ENCODE peak calls at places on chromosomes 11 and 22, in nine cellular contexts. U is K562; D is GM13977; Y is WERI-Rb-1; O is CD8-positive, alpha-beta T cell; G is HFF-Myc; Q is ovary; X is choroid plexus epithelial cell; R is CD4-positive, alpha-beta T cell. S is an unnamed sample.

GRCh38 chr11:63945482-63946163 is 6.8 kb downstream of the NAA40 start:
- DNase-seq in O (no peak), G (peak; percentile 36), Q (peak; percentile 75), X (peak; percentile 79), D (peak; percentile 58), R (no peak), Y (peak; percentile 67), U (peak; percentile 58), S (peak; percentile 75)

GRCh38 chr11:74442601-74443000 is 24.7 kb downstream of the KCNE3 start:
- DNase-seq in Q (no peak), R (no peak), X (peak; percentile 55), O (no peak), D (no peak), U (no peak), G (no peak), Y (no peak), S (no peak)

GRCh38 chr11:75667268-75667830 is 1.5 kb downstream of the MAP6 start:
- DNase-seq in U (no peak), Y (peak; percentile 80), G (no peak), R (no peak), O (no peak), D (no peak), X (no peak), Q (peak; percentile 37), S (no peak)

GRCh38 chr11:47257518-47258316 is at the start of gene NR1H3:
- DNase-seq in D (peak; percentile 42), U (peak; percentile 95), G (peak; percentile 55), R (no peak), Q (peak; percentile 72), Y (peak; percentile 53), O (no peak), X (peak; percentile 81), S (peak; percentile 88)

GRCh38 chr22:46640293-46640692 is 20.1 kb downstream of the GRAMD4 start:
- DNase-seq in Q (no peak), U (no peak), O (no peak), R (no peak), Y (no peak), X (no peak), D (no peak), G (no peak), S (no peak)

GRCh38 chr11:95067042-95067827 is 516 bp downstream of the SRSF8 start:
- DNase-seq in Q (peak; percentile 90), X (peak; percentile 71), Y (peak; percentile 82), G (no peak), D (peak; percentile 61), U (peak; percentile 65), O (peak; percentile 45), R (peak; percentile 54), S (peak; percentile 67)

GRCh38 chr22:39994046-39994565 is 648 bp upstream of the FAM83F start:
- DNase-seq in Q (no peak), R (peak; percentile 83), X (no peak), U (peak; percentile 67), O (no peak), G (no peak), Y (peak; percentile 62), D (no peak), S (no peak)

GRCh38 chr11:514606-515005 is 7.6 kb upstream of the RNH1 start:
- DNase-seq in U (no peak), G (no peak), Q (no peak), Y (no peak), X (no peak), R (no peak), O (no peak), D (no peak), S (no peak)

GRCh38 chr11:117099681-117100080 is 1.5 kb upstream of the SIK3 start:
- DNase-seq in Y (no peak), X (no peak), U (no peak), D (no peak), O (no peak), G (no peak), R (no peak), Q (no peak), S (no peak)

GRCh38 chr22:43346521-43346929 is 3.4 kb upstream of the SCUBE1 start:
- DNase-seq in D (peak; percentile 85), O (peak; percentile 44), R (peak; percentile 42), Q (peak; percentile 69), X (peak; percentile 33), U (peak; percentile 53), G (no peak), Y (peak; percentile 80), S (peak; percentile 48)

GRCh38 chr11:62588966-62589637 is 2.2 kb downstream of the TUT1 start:
- DNase-seq in Q (no peak), G (no peak), Y (no peak), D (no peak), X (peak; percentile 55), R (no peak), O (no peak), U (no peak), S (no peak)

GRCh38 chr11:119885861-119886567 is 157.0 kb upstream of the NECTIN1 start:
- DNase-seq in X (no peak), D (no peak), Q (no peak), O (no peak), G (no peak), R (no peak), Y (no peak), U (no peak), S (no peak)

DNA sequence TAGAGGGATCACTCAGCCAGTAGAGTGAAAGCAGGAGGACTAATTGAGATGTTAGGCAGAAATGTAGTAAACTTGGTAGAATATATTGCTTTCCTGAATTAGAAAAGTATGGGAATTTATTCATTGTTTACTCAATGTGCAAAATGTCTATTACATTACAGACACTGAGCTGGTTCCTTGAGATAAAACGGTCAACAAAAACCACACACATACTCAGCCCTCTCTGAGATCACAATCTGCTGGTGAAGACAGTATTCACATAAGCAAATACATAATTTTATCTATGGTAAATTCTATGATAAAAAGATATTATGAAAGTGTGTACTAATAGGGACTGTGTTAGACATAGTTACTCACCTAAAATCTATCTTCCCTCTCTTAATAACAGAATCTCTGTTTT is 833.5 kb downstream of the KCNA4 start:
- DNase-seq in Y (no peak), O (no peak), X (peak; percentile 37), Q (no peak), U (no peak), R (no peak), D (no peak), G (no peak), S (no peak)
- TF ChIP-seq CTCF in Y (no peak), O (no peak), X (no peak), Q (no peak), U (no peak), R (no peak), D (no peak), G (no peak), S (no peak)

DNA sequence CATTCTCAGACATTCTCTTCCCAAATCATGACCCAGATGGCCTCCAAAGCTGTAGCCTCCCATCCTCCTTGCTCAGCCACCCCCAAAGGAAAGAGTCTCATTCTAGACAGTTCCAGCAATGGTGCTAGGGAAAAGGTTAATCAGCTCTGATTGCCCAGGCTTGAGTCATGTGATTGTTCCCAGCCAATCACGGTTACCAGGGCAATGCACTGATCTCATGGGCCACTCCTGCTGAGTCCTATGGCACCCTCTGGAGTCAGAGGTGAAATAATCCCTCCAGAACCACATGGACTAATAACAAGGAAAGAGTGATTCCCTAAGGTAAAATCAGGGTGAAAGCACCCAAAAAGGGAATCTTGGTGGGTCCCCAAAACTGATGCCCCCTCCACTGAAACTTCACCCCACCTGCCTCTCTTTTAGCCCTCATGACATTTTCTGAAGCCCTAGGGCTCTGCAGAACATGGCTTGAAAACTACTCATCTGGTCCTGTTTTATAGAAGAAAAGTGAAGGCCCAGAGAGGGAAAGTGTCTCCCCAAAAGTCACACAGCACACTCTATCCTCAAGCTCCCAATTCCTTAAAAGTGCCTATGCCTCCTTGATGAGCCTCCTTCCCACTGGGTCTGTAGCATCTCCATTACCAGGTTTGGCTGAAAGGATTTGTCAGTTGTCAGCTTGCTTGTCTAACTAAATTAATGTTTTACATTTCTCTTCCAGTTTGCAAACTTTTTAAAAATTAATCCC is 203.7 kb downstream of the MN1 start:
- DNase-seq in X (peak; percentile 21), G (no peak), R (no peak), D (no peak), O (no peak), U (peak; percentile 63), Q (no peak), Y (no peak), S (peak; percentile 51)
- TF ChIP-seq CTCF in X (no peak), G (no peak), R (no peak), D (no peak), O (no peak), U (no peak), Q (no peak), Y (no peak), S (no peak)

GRCh38 chr11:131904756-131905155 is 534.3 kb downstream of the NTM start:
- DNase-seq in Y (no peak), G (no peak), O (no peak), Q (no peak), U (no peak), R (no peak), X (peak; percentile 95), D (no peak), S (no peak)

GRCh38 chr11:131907371-131907770 is 537.0 kb downstream of the NTM start:
- DNase-seq in X (no peak), G (no peak), Y (no peak), U (no peak), D (no peak), R (no peak), O (no peak), Q (no peak), S (no peak)

GRCh38 chr11:131908316-131908715 is 537.9 kb downstream of the NTM start:
- DNase-seq in Y (no peak), U (no peak), X (no peak), R (no peak), Q (no peak), D (no peak), G (no peak), O (no peak), S (no peak)

GRCh38 chr11:131909426-131910200 is 539.2 kb downstream of the NTM start:
- DNase-seq in O (no peak), G (no peak), D (no peak), R (no peak), U (no peak), Q (no peak), Y (no peak), X (no peak), S (no peak)

GRCh38 chr11:131906963-131907362 is 536.5 kb downstream of the NTM start:
- DNase-seq in Q (no peak), R (no peak), O (no peak), G (no peak), U (no peak), X (peak; percentile 60), D (no peak), Y (no peak), S (no peak)
- TF ChIP-seq CTCF in Q (no peak), R (no peak), O (no peak), G (peak; percentile 17), U (no peak), X (peak; percentile 51), D (no peak), Y (no peak), S (no peak)

DNA sequence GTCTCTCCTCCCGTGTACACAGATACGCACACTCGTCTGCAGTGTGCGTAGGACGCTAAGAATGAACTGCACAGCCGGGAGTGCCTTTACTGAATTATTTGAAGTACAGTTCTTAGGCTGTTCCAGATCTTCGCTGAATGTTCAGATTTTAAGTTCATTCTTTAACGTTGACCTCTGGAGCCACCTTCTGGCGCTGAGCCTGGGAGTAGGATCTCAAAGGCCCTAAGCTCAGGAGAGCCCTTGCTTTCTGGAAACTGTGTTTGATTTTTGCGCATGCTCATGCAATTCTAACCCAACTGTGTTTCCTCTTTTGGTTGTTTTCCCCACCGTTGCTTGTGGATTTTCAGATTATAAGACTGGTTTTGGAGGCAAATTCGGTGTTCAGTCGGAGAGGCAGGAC is 22.8 kb downstream of the CTTN start:
- DNase-seq in G (no peak), R (no peak), X (peak; percentile 66), Q (peak; percentile 72), U (no peak), O (no peak), Y (no peak), D (no peak), S (no peak)
- TF ChIP-seq CTCF in G (no peak), R (no peak), X (no peak), Q (no peak), U (no peak), O (no peak), Y (no peak), D (peak; percentile 12), S (no peak)

S was measured in MCF 10A.